ENCODE peak calls at places on chromosomes 2 and 18, in six cellular contexts. H, Y, V, Q, R and P are unnamed samples.
A peak's percentile ranks its signal among the peaks of the same experiment; 100 is the strongest.

GRCh38 chr2:130252880-130253645 is 54.8 kb upstream of the TUBA3E start:
- DNase-seq in H (no peak), Y (no peak), V (no peak), Q (no peak), R (no peak), P (no peak)

GRCh38 chr18:9631814-9632496 is 17.6 kb upstream of the PPP4R1 start:
- DNase-seq in H (no peak), Y (no peak), V (no peak), Q (no peak), R (no peak), P (no peak)

GRCh38 chr2:218448934-218449333 is 30.0 kb downstream of the VIL1 start:
- DNase-seq in H (no peak), Y (no peak), V (no peak), Q (no peak), R (no peak), P (no peak)

GRCh38 chr2:158806941-158807340 is 11.8 kb downstream of the DAPL1 start:
- DNase-seq in H (no peak), Y (no peak), V (no peak), Q (no peak), R (peak; percentile 45), P (no peak)

GRCh38 chr2:240133401-240133800 is 2.7 kb downstream of the COPS9 start:
- DNase-seq in H (no peak), Y (no peak), V (peak; percentile 9), Q (peak; percentile 41), R (no peak), P (no peak)

GRCh38 chr2:40935349-40935748 is 483.5 kb upstream of the SLC8A1 start:
- DNase-seq in H (no peak), Y (no peak), V (no peak), Q (no peak), R (no peak), P (no peak)

GRCh38 chr2:144414324-144414845 is 105.5 kb downstream of the ZEB2 start:
- DNase-seq in H (no peak), Y (no peak), V (peak; percentile 25), Q (peak; percentile 58), R (peak; percentile 42), P (no peak)

GRCh38 chr2:149388120-149388816 is 57.9 kb downstream of the LYPD6 start:
- DNase-seq in H (no peak), Y (no peak), V (no peak), Q (no peak), R (no peak), P (no peak)

GRCh38 chr18:68449292-68449691 is 265.6 kb downstream of the TMX3 start:
- DNase-seq in H (no peak), Y (no peak), V (no peak), Q (no peak), R (no peak), P (no peak)

GRCh38 chr2:177984739-177985138 is 87.8 kb downstream of the PDE11A start:
- DNase-seq in H (no peak), Y (no peak), V (no peak), Q (no peak), R (no peak), P (no peak)

DNA sequence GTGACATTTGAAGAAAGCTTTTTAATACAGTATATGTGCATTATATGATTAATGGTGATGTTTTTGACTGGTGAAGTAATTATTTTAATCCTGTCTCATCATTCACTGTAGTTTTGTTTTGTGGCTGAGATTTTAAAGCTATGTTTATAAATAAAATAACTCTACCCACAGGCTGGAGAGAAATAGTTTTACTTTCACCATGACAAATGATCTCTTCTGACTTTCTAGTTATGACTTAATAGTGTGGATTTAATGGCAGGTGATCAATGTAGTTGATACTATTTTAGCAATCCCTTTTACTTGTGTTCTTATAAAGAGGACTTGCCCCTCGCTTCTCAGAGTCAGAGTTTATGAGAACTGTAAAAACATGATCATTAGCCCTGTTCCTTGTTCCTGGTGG is 289.5 kb upstream of the SIX3 start:
- DNase-seq in H (no peak), Y (no peak), V (no peak), Q (no peak), R (no peak), P (no peak)
- H3K4me1 ChIP-seq in H (no peaks in the 10 kb centered on the region), Y (no peaks in the 10 kb centered on the region), V (no peaks in the 10 kb centered on the region), Q (no peaks in the 10 kb centered on the region), R (no peaks in the 10 kb centered on the region), P (no peaks in the 10 kb centered on the region)

DNA sequence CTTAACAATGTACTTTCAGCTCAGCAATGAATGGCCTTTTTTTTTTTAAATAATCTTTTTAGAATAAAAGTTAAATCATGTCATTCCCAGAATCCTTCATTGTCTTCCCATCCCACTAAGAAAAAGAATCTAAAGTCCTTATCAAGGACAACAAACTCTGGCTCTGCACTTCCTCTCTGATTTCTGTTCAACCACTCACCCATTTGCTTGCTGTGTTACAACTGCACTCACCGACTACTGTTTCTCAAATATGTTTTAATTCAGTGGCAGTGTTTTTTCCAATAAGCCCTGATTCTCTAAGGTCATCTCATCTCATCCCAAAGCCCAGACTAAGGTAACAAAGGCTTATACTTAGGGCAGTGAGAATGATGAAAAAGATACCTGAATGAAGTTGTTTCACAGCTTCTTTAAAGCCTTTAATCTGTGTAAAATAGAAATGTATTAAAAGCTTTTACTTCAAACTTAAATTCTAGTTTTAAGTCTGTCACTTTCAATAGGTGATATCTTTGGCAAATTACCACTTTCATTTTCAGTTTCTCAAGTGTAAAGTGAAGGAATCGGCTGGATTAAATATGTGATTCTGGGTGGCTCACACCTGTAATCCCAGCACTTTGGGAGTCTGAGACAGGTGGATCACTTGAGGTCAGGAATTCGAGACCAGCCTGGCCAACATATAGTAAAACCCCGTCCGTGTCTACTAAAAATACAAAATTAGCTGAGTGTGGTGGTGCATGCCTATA is 87.6 kb downstream of the RBBP8 start:
- DNase-seq in H (no peak), Y (no peak), V (no peak), Q (no peak), R (no peak), P (peak; percentile 2)
- H3K36me3 ChIP-seq in H (peaks cover 60% of the 10 kb centered on the region), Y (no peaks in the 10 kb centered on the region), V (no peaks in the 10 kb centered on the region), Q (no peaks in the 10 kb centered on the region), R (no peaks in the 10 kb centered on the region), P (no peaks in the 10 kb centered on the region)

DNA sequence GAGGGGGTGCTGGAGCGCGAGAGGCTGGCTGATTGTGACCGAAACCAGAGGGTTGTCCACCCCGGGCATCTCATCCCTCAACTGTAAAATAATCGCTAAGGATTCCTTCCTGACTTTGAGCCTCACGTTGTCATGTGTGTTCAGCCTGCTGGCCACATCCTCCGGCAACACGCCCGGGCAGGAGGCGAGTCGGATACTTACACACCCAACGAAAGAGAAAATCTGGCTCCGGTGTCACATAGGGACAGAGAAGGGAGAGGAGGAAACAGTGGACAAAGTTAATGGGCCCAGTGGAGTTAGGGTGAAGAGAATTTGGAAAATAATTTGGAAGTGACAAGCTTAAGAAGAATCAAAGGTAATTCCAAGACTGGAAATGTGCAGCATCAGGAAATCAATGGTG is 2.4 kb downstream of the TLX2 start:
- DNase-seq in H (no peak), Y (no peak), V (no peak), Q (no peak), R (no peak), P (no peak)
- H3K4me3 ChIP-seq in H (no peak overlapping the region), Y (peak overlapping the region; percentile 47), V (no peak overlapping the region), Q (peak overlapping the region; percentile 65), R (no peak overlapping the region), P (peak overlapping the region; percentile 28)

DNA sequence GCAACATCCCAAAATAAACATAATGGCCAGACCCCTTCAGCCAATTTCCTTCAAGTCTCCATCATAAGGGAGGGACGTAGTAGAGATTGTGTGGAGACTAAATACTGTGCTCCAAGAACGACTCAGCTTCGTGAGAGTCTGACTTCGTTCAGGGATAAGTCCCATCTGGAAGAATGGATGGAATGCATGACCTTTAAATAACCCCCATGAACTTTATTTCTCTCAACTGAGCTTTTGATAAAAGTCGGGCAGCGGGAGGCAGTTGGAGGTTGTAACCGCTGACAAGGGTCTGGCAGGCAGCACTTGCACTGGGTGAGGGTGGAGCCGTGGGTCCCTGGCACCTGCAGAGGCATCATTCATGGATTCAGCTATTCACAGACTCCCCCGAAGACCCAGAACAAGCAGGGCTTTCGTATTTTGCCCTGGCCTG is 115.9 kb downstream of the ZFP36L2 start:
- DNase-seq in H (no peak), Y (no peak), V (no peak), Q (no peak), R (no peak), P (no peak)
- H3K4me1 ChIP-seq in H (peaks cover 49% of the 10 kb centered on the region), Y (peaks cover 4% of the 10 kb centered on the region), V (no peaks in the 10 kb centered on the region), Q (no peaks in the 10 kb centered on the region), R (peaks cover 21% of the 10 kb centered on the region), P (no peaks in the 10 kb centered on the region)